ENCODE peak calls at places on chromosomes 6 and 20, in seven cellular contexts. V is anterior cingulate cortex, P is neuronal stem cell, Q is suprapubic skin, S is SW480, O is NCI-H82, T is SW 1271. M is an unnamed sample.

GRCh38 chr20:51624157-51624731 is 81.7 kb upstream of the NFATC2 start:
- DNase-seq in V (no peak), P (peak; percentile 67), Q (no peak), S (peak; percentile 62), O (peak; percentile 86), T (peak; percentile 79), M (no peak)

GRCh38 chr20:63890201-63890576 is 4.7 kb upstream of the DNAJC5 start:
- DNase-seq in V (no peak), P (no peak), Q (no peak), S (no peak), O (no peak), T (no peak), M (no peak)

GRCh38 chr6:20661721-20662120 is 127.5 kb downstream of the CDKAL1 start:
- DNase-seq in V (no peak), P (no peak), Q (no peak), S (no peak), O (peak; percentile 76), T (no peak), M (no peak)

GRCh38 chr6:31588871-31589650 is 3.0 kb downstream of the LST1 start:
- DNase-seq in V (no peak), P (no peak), Q (no peak), S (no peak), O (peak; percentile 74), T (no peak), M (no peak)

GRCh38 chr6:168606722-168607121 is 165.7 kb downstream of the SMOC2 start:
- DNase-seq in V (no peak), P (no peak), Q (no peak), S (no peak), O (no peak), T (no peak), M (no peak)

GRCh38 chr6:3784423-3784822 is 32.9 kb upstream of the PXDC1 start:
- DNase-seq in V (no peak), P (no peak), Q (no peak), S (no peak), O (no peak), T (no peak), M (no peak)

GRCh38 chr6:78436335-78436734 is 431.0 kb upstream of the IRAK1BP1 start:
- DNase-seq in V (no peak), P (no peak), Q (no peak), S (no peak), O (peak; percentile 1), T (peak; percentile 32), M (no peak)

GRCh38 chr20:41226426-41226825 is 89.1 kb downstream of the PLCG1 start:
- DNase-seq in V (no peak), P (no peak), Q (no peak), S (no peak), O (no peak), T (no peak), M (no peak)

GRCh38 chr6:169629256-169629655 is 72.6 kb downstream of the WDR27 start:
- DNase-seq in V (no peak), P (no peak), Q (no peak), S (no peak), O (no peak), T (no peak), M (no peak)

GRCh38 chr20:32557284-32557683 is 27.8 kb downstream of the NOL4L start:
- DNase-seq in V (no peak), P (no peak), Q (no peak), S (no peak), O (no peak), T (no peak), M (no peak)

GRCh38 chr6:155106456-155107107 is 111.5 kb downstream of the TIAM2 start:
- DNase-seq in V (no peak), P (no peak), Q (no peak), S (no peak), O (no peak), T (no peak), M (no peak)

GRCh38 chr6:128068110-128068460 is 167.2 kb upstream of the THEMIS start:
- DNase-seq in V (no peak), P (no peak), Q (no peak), S (no peak), O (peak; percentile 24), T (no peak), M (no peak)

GRCh38 chr20:9829835-9830234 is 9.0 kb downstream of the PAK5 start:
- DNase-seq in V (no peak), P (peak; percentile 5), Q (no peak), S (no peak), O (no peak), T (no peak), M (no peak)

GRCh38 chr20:62780696-62781095 is 15.6 kb upstream of the MRGBP start:
- DNase-seq in V (no peak), P (no peak), Q (no peak), S (no peak), O (peak; percentile 72), T (no peak), M (no peak)

GRCh38 chr6:37204014-37204751 is 34.2 kb downstream of the PIM1 start:
- DNase-seq in V (no peak), P (no peak), Q (peak; percentile 24), S (peak; percentile 15), O (no peak), T (no peak), M (no peak)

GRCh38 chr20:37325206-37325605 is 20.7 kb upstream of the SRC start:
- DNase-seq in V (no peak), P (no peak), Q (no peak), S (no peak), O (no peak), T (no peak), M (no peak)

GRCh38 chr6:1271071-1271763 is 40.7 kb upstream of the FOXQ1 start:
- DNase-seq in V (no peak), P (no peak), Q (no peak), S (no peak), O (no peak), T (no peak), M (no peak)

GRCh38 chr6:21019614-21020013 is 485.4 kb downstream of the CDKAL1 start:
- DNase-seq in V (no peak), P (no peak), Q (no peak), S (no peak), O (no peak), T (no peak), M (no peak)

GRCh38 chr20:63087236-63087871 is 80.6 kb upstream of the BHLHE23 start:
- DNase-seq in V (no peak), P (no peak), Q (peak; percentile 32), S (no peak), O (no peak), T (no peak), M (no peak)

GRCh38 chr20:61886721-61887658 is 178.7 kb downstream of the TAF4 start:
- DNase-seq in V (no peak), P (peak; percentile 33), Q (no peak), S (peak; percentile 61), O (peak; percentile 66), T (peak; percentile 39), M (no peak)

GRCh38 chr20:62792182-62792939 is 3.9 kb upstream of the MRGBP start:
- DNase-seq in V (no peak), P (no peak), Q (no peak), S (peak; percentile 77), O (no peak), T (peak; percentile 48), M (no peak)

GRCh38 chr6:72787521-72788031 is 165.7 kb downstream of the KCNQ5 start:
- DNase-seq in V (no peak), P (peak; percentile 39), Q (no peak), S (no peak), O (peak; percentile 83), T (peak; percentile 79), M (no peak)

GRCh38 chr6:94636780-94637385 is 940.5 kb upstream of the MANEA start:
- DNase-seq in V (no peak), P (peak; percentile 24), Q (no peak), S (peak; percentile 71), O (peak; percentile 50), T (peak; percentile 56), M (no peak)

GRCh38 chr20:63049561-63050221 is 42.9 kb upstream of the BHLHE23 start:
- DNase-seq in V (no peak), P (no peak), Q (no peak), S (no peak), O (no peak), T (no peak), M (no peak)

GRCh38 chr20:62602550-62602949 is 39.8 kb upstream of the SLCO4A1 start:
- DNase-seq in V (no peak), P (no peak), Q (no peak), S (peak; percentile 84), O (no peak), T (no peak), M (no peak)

GRCh38 chr6:90860822-90861601 is 274.1 kb upstream of the MAP3K7 start:
- DNase-seq in V (no peak), P (no peak), Q (no peak), S (no peak), O (peak; percentile 29), T (no peak), M (no peak)

GRCh38 chr20:29741894-29742698 is 1515.4 kb upstream of the DEFB115 start:
- DNase-seq in V (no peak), P (no peak), Q (no peak), S (no peak), O (no peak), T (no peak), M (no peak)

GRCh38 chr6:56517155-56517745 is 125.4 kb downstream of the DST start:
- DNase-seq in V (no peak), P (no peak), Q (no peak), S (no peak), O (no peak), T (no peak), M (no peak)

GRCh38 chr20:42708261-42708660 is 481.4 kb downstream of the PTPRT start:
- DNase-seq in V (no peak), P (no peak), Q (no peak), S (no peak), O (no peak), T (no peak), M (no peak)

GRCh38 chr20:16308754-16309153 is 264.5 kb downstream of the KIF16B start:
- DNase-seq in V (no peak), P (no peak), Q (no peak), S (no peak), O (no peak), T (no peak), M (no peak)

GRCh38 chr6:166484863-166485262 is 101.6 kb downstream of the RAMACL start:
- DNase-seq in V (no peak), P (no peak), Q (no peak), S (no peak), O (no peak), T (no peak), M (no peak)

GRCh38 chr6:106475280-106475679 is 114.8 kb downstream of the CRYBG1 start:
- DNase-seq in V (no peak), P (no peak), Q (no peak), S (no peak), O (peak; percentile 70), T (no peak), M (no peak)

GRCh38 chr6:56040271-56040670 is 164.9 kb upstream of the BMP5 start:
- DNase-seq in V (no peak), P (no peak), Q (no peak), S (no peak), O (no peak), T (no peak), M (no peak)

GRCh38 chr6:127851197-127851596 is 49.7 kb downstream of the THEMIS start:
- DNase-seq in V (no peak), P (no peak), Q (no peak), S (no peak), O (no peak), T (no peak), M (no peak)

GRCh38 chr6:101502818-101503217 is 109.3 kb downstream of the GRIK2 start:
- DNase-seq in V (no peak), P (no peak), Q (no peak), S (no peak), O (no peak), T (no peak), M (no peak)

GRCh38 chr6:34350937-34351217 is 41.6 kb downstream of the NUDT3 start:
- DNase-seq in V (no peak), P (no peak), Q (no peak), S (no peak), O (no peak), T (no peak), M (no peak)

GRCh38 chr6:23797041-23797440 is 329.0 kb upstream of the NRSN1 start:
- DNase-seq in V (no peak), P (no peak), Q (no peak), S (no peak), O (no peak), T (no peak), M (no peak)